ENCODE peak calls at places on chromosome 17, in four cellular contexts. One of them, this sample, is unnamed.

GRCh38 chr17:82275326-82275725 is 1.8 kb upstream of the CSNK1D start:
- DNase-seq in endothelial cell of umbilical vein: no peak
- DNase-seq in heart right ventricle: no peak
- DNase-seq in upper lobe of left lung: no peak
- DNase-seq in this sample: no peak

GRCh38 chr17:76485569-76485968 is 15.7 kb downstream of the RHBDF2 start:
- DNase-seq in upper lobe of left lung: no peak
- DNase-seq in heart right ventricle: no peak
- DNase-seq in endothelial cell of umbilical vein: peak
- DNase-seq in this sample: no peak

GRCh38 chr17:38591759-38592241 is 14.0 kb downstream of the SRCIN1 start:
- DNase-seq in heart right ventricle: no peak
- DNase-seq in upper lobe of left lung: no peak
- DNase-seq in endothelial cell of umbilical vein: no peak
- DNase-seq in this sample: peak

GRCh38 chr17:31754239-31754945 is 104.7 kb downstream of the COPRS start:
- DNase-seq in heart right ventricle: no peak
- DNase-seq in endothelial cell of umbilical vein: peak
- DNase-seq in upper lobe of left lung: peak
- DNase-seq in this sample: no peak

GRCh38 chr17:9472094-9472493 is 103.5 kb downstream of the STX8 start:
- DNase-seq in heart right ventricle: no peak
- DNase-seq in endothelial cell of umbilical vein: no peak
- DNase-seq in upper lobe of left lung: no peak
- DNase-seq in this sample: no peak

GRCh38 chr17:71349908-71350600 is 770.8 kb upstream of the SOX9 start:
- DNase-seq in heart right ventricle: no peak
- DNase-seq in endothelial cell of umbilical vein: no peak
- DNase-seq in upper lobe of left lung: no peak
- DNase-seq in this sample: no peak

GRCh38 chr17:72030067-72030899 is 90.5 kb upstream of the SOX9 start:
- DNase-seq in heart right ventricle: peak
- DNase-seq in endothelial cell of umbilical vein: no peak
- DNase-seq in upper lobe of left lung: no peak
- DNase-seq in this sample: peak

GRCh38 chr17:37787055-37787720 is 42.3 kb upstream of the HNF1B start:
- DNase-seq in endothelial cell of umbilical vein: no peak
- DNase-seq in upper lobe of left lung: no peak
- DNase-seq in heart right ventricle: peak
- DNase-seq in this sample: no peak

GRCh38 chr17:67018429-67019125 is 25.8 kb upstream of the CACNG1 start:
- DNase-seq in heart right ventricle: no peak
- DNase-seq in upper lobe of left lung: no peak
- DNase-seq in endothelial cell of umbilical vein: no peak
- DNase-seq in this sample: no peak

GRCh38 chr17:73748521-73748920 is 104.3 kb upstream of the SDK2 start:
- DNase-seq in heart right ventricle: no peak
- DNase-seq in endothelial cell of umbilical vein: no peak
- DNase-seq in upper lobe of left lung: peak
- DNase-seq in this sample: no peak

GRCh38 chr17:40190197-40191021 is 13.1 kb downstream of the RAPGEFL1 start:
- DNase-seq in upper lobe of left lung: no peak
- DNase-seq in heart right ventricle: no peak
- DNase-seq in endothelial cell of umbilical vein: peak
- DNase-seq in this sample: peak

GRCh38 chr17:29590979-29591736 is 1.7 kb upstream of the GIT1 start:
- DNase-seq in upper lobe of left lung: peak
- DNase-seq in heart right ventricle: peak
- DNase-seq in endothelial cell of umbilical vein: no peak
- DNase-seq in this sample: no peak

GRCh38 chr17:66576473-66576872 is 258.4 kb upstream of the CACNG5 start:
- DNase-seq in upper lobe of left lung: no peak
- DNase-seq in heart right ventricle: no peak
- DNase-seq in endothelial cell of umbilical vein: no peak
- DNase-seq in this sample: no peak

GRCh38 chr17:42553866-42554249 is 1.1 kb downstream of the HSD17B1 start:
- DNase-seq in upper lobe of left lung: peak
- DNase-seq in heart right ventricle: no peak
- DNase-seq in endothelial cell of umbilical vein: no peak
- DNase-seq in this sample: no peak

GRCh38 chr17:50767030-50767429 is 288 bp downstream of the ANKRD40CL start:
- DNase-seq in endothelial cell of umbilical vein: no peak
- DNase-seq in upper lobe of left lung: no peak
- DNase-seq in heart right ventricle: no peak
- DNase-seq in this sample: no peak

GRCh38 chr17:44533533-44534246 is 23.6 kb upstream of the FZD2 start:
- DNase-seq in endothelial cell of umbilical vein: peak
- DNase-seq in heart right ventricle: peak
- DNase-seq in upper lobe of left lung: peak
- DNase-seq in this sample: peak

GRCh38 chr17:72657467-72658317 is 434.8 kb downstream of the SLC39A11 start:
- DNase-seq in heart right ventricle: no peak
- DNase-seq in upper lobe of left lung: no peak
- DNase-seq in endothelial cell of umbilical vein: no peak
- DNase-seq in this sample: no peak

GRCh38 chr17:80264048-80264792 is 3.6 kb downstream of the RNF213 start:
- DNase-seq in upper lobe of left lung: no peak
- DNase-seq in heart right ventricle: no peak
- DNase-seq in endothelial cell of umbilical vein: no peak
- DNase-seq in this sample: peak

GRCh38 chr17:17154556-17154955 is 51.6 kb downstream of the PLD6 start:
- DNase-seq in upper lobe of left lung: no peak
- DNase-seq in endothelial cell of umbilical vein: no peak
- DNase-seq in heart right ventricle: no peak
- DNase-seq in this sample: no peak

GRCh38 chr17:13933597-13934276 is 135.6 kb upstream of the COX10 start:
- DNase-seq in endothelial cell of umbilical vein: no peak
- DNase-seq in upper lobe of left lung: no peak
- DNase-seq in heart right ventricle: no peak
- DNase-seq in this sample: no peak

GRCh38 chr17:12549499-12549901 is 116.2 kb upstream of the MYOCD start:
- DNase-seq in heart right ventricle: no peak
- DNase-seq in upper lobe of left lung: no peak
- DNase-seq in endothelial cell of umbilical vein: no peak
- DNase-seq in this sample: no peak

GRCh38 chr17:21816592-21817567 is 124.6 kb downstream of the KCNJ18 start:
- DNase-seq in heart right ventricle: no peak
- DNase-seq in upper lobe of left lung: peak
- DNase-seq in endothelial cell of umbilical vein: no peak
- DNase-seq in this sample: no peak

GRCh38 chr17:1484586-1485310 is 7.7 kb downstream of the MYO1C start:
- DNase-seq in endothelial cell of umbilical vein: peak
- DNase-seq in upper lobe of left lung: peak
- DNase-seq in heart right ventricle: peak
- DNase-seq in this sample: peak

GRCh38 chr17:73247728-73248127 is 14.0 kb downstream of the CPSF4L start:
- DNase-seq in upper lobe of left lung: no peak
- DNase-seq in endothelial cell of umbilical vein: peak
- DNase-seq in heart right ventricle: no peak
- DNase-seq in this sample: no peak

GRCh38 chr17:10620823-10621222 is 36.3 kb downstream of the MYH3 start:
- DNase-seq in heart right ventricle: no peak
- DNase-seq in upper lobe of left lung: no peak
- DNase-seq in endothelial cell of umbilical vein: no peak
- DNase-seq in this sample: no peak

GRCh38 chr17:21024024-21024423 is 18.8 kb downstream of the USP22 start:
- DNase-seq in heart right ventricle: no peak
- DNase-seq in upper lobe of left lung: no peak
- DNase-seq in endothelial cell of umbilical vein: no peak
- DNase-seq in this sample: no peak

GRCh38 chr17:41421116-41421515 is 3.3 kb downstream of the KRT37 start:
- DNase-seq in heart right ventricle: no peak
- DNase-seq in upper lobe of left lung: no peak
- DNase-seq in endothelial cell of umbilical vein: no peak
- DNase-seq in this sample: no peak

GRCh38 chr17:17497065-17497844 is 1.1 kb upstream of the RASD1 start:
- DNase-seq in upper lobe of left lung: no peak
- DNase-seq in heart right ventricle: no peak
- DNase-seq in endothelial cell of umbilical vein: no peak
- DNase-seq in this sample: no peak

GRCh38 chr17:18089613-18090012 is 1.9 kb downstream of the DRG2 start:
- DNase-seq in upper lobe of left lung: no peak
- DNase-seq in endothelial cell of umbilical vein: no peak
- DNase-seq in heart right ventricle: no peak
- DNase-seq in this sample: no peak

GRCh38 chr17:8300629-8301242 is 5.5 kb upstream of the SLC25A35 start:
- DNase-seq in heart right ventricle: peak
- DNase-seq in endothelial cell of umbilical vein: peak
- DNase-seq in upper lobe of left lung: no peak
- DNase-seq in this sample: peak

GRCh38 chr17:57861000-57861736 is 11.3 kb upstream of the MRPS23 start:
- DNase-seq in upper lobe of left lung: peak
- DNase-seq in heart right ventricle: peak
- DNase-seq in endothelial cell of umbilical vein: peak
- DNase-seq in this sample: peak

GRCh38 chr17:57859601-57860413 is 10.0 kb upstream of the MRPS23 start:
- DNase-seq in heart right ventricle: no peak
- DNase-seq in endothelial cell of umbilical vein: no peak
- DNase-seq in upper lobe of left lung: no peak
- DNase-seq in this sample: no peak

GRCh38 chr17:57861737-57862409 is 12.0 kb upstream of the MRPS23 start:
- DNase-seq in endothelial cell of umbilical vein: peak
- DNase-seq in upper lobe of left lung: peak
- DNase-seq in heart right ventricle: peak
- DNase-seq in this sample: no peak

GRCh38 chr17:57858838-57859237 is 9.0 kb upstream of the MRPS23 start:
- DNase-seq in heart right ventricle: no peak
- DNase-seq in upper lobe of left lung: no peak
- DNase-seq in endothelial cell of umbilical vein: no peak
- DNase-seq in this sample: no peak

DNA sequence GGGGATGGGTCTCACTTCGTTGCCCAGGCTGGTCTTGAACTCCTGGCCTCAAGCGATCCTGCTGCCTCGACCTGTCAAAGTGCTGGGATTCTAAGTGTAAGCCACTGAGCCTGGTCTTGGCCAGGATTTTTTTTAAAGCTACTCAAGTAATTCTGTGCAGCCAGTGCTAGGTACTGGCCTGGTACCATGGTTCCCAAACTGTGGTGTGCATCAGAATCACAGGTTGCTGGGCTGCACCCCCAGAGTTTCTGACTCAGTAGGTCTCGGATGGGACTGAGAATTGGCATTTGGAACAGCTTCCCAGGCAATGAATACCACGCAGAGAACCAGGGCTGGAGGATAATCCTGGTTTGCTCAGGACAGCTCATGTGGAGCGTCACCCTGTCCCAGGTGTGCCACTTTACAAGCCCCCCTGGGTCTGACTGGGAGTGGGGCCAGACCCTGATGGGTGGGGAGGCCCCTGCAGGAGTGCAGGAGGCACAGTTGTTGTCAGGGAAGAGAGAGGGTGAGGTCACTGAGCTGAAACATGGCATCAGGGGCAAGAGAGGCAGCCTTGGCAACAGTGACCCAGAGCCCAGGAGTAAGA is 10.7 kb upstream of the MRPS23 start:
- DNase-seq in upper lobe of left lung: no peak
- DNase-seq in endothelial cell of umbilical vein: no peak
- DNase-seq in heart right ventricle: no peak
- DNase-seq in this sample: no peak
- H3K27ac ChIP-seq in upper lobe of left lung: peak
- H3K27ac ChIP-seq in endothelial cell of umbilical vein: no peak
- H3K27ac ChIP-seq in heart right ventricle: peak
- H3K27ac ChIP-seq in this sample: no peak

GRCh38 chr17:78357177-78357586 is 2.7 kb downstream of the SOCS3 start:
- DNase-seq in heart right ventricle: peak
- DNase-seq in upper lobe of left lung: peak
- DNase-seq in endothelial cell of umbilical vein: peak
- DNase-seq in this sample: no peak
- H3K27ac ChIP-seq in heart right ventricle: peak
- H3K27ac ChIP-seq in upper lobe of left lung: peak
- H3K27ac ChIP-seq in endothelial cell of umbilical vein: peak
- H3K27ac ChIP-seq in this sample: peak

DNA sequence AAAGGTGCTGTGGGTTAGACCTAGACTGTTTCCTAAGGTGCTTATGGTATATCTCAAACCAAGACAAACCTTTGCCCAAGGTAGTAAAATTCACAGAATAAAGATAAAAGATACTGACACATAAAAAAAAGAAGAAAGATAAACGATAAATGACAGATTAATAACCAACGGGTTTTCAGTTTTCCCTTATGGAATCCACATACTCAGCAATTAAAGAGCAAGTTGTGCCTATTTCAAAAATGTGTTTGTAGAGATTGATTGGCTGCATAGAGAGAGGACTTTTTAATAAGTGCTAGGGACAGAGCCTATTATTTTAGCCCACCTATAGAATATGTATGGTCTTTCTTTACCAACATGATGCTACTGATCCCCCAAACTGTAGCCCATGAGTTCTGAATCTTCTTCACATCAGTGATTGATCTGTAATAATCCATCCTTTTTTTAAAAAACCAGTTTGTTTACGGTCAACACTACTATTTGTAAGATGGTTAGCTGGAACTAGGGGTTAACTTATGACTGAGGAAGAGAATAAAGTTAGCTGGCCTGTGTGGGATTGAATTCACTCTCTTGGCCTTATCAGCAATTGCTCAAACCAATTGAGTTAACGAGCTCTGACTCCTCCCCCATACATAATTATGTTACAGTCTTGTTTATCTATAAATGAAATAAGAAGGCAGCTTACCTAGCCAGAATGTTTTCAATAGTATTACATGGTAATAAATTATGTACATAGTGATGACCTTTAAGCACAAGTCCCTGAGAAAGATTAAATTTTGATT is 53.8 kb downstream of the SNX11 start:
- DNase-seq in endothelial cell of umbilical vein: no peak
- DNase-seq in upper lobe of left lung: no peak
- DNase-seq in heart right ventricle: no peak
- DNase-seq in this sample: no peak
- H3K27ac ChIP-seq in endothelial cell of umbilical vein: no peak
- H3K27ac ChIP-seq in upper lobe of left lung: no peak
- H3K27ac ChIP-seq in heart right ventricle: no peak
- H3K27ac ChIP-seq in this sample: no peak

GRCh38 chr17:27315796-27316465 is 22.0 kb downstream of the WSB1 start:
- DNase-seq in heart right ventricle: no peak
- DNase-seq in upper lobe of left lung: no peak
- DNase-seq in endothelial cell of umbilical vein: no peak
- DNase-seq in this sample: no peak

GRCh38 chr17:27318633-27319032 is 24.7 kb downstream of the WSB1 start:
- DNase-seq in heart right ventricle: no peak
- DNase-seq in endothelial cell of umbilical vein: no peak
- DNase-seq in upper lobe of left lung: no peak
- DNase-seq in this sample: no peak

GRCh38 chr17:27318228-27318627 is 24.3 kb downstream of the WSB1 start:
- DNase-seq in upper lobe of left lung: no peak
- DNase-seq in heart right ventricle: no peak
- DNase-seq in endothelial cell of umbilical vein: no peak
- DNase-seq in this sample: no peak

GRCh38 chr17:27319536-27320221 is 25.8 kb downstream of the WSB1 start:
- DNase-seq in heart right ventricle: peak
- DNase-seq in upper lobe of left lung: no peak
- DNase-seq in endothelial cell of umbilical vein: peak
- DNase-seq in this sample: no peak

DNA sequence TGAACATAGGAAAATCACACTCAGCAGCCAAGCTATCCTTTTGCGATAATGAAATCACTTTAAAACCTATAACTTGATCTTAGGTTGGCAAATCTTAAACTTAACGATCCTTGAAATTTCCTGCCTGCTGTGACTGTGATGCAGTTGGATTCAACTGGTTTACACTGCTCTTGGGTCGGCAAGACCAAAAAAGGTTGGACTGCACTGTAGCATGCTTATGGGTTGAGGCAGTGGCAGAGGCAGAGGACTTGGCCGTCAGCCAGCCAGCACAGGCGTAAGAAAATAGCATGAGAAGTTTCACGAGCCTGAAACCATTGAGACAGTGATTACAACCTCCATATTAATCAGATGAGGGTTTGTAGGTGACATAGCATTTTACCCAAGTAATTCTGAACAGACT is 21.4 kb downstream of the WSB1 start:
- DNase-seq in heart right ventricle: peak
- DNase-seq in endothelial cell of umbilical vein: no peak
- DNase-seq in upper lobe of left lung: no peak
- DNase-seq in this sample: no peak
- H3K27ac ChIP-seq in heart right ventricle: peak
- H3K27ac ChIP-seq in endothelial cell of umbilical vein: no peak
- H3K27ac ChIP-seq in upper lobe of left lung: no peak
- H3K27ac ChIP-seq in this sample: no peak